ENCODE peak calls at places on chromosomes 11 and 22, in six cellular contexts. One of them, this sample, is unnamed.

GRCh38 chr11:87359401-87359800 is 321.7 kb downstream of the TMEM135 start:
- DNase-seq in GM23338: no peak
- DNase-seq in gastrocnemius medialis: no peak
- DNase-seq in GM13977: no peak
- DNase-seq in lower leg skin: no peak
- DNase-seq in AG04449: no peak
- DNase-seq in this sample: no peak

GRCh38 chr11:5631969-5632635 is 7.3 kb downstream of the TRIM34 start:
- DNase-seq in GM23338: no peak
- DNase-seq in gastrocnemius medialis: no peak
- DNase-seq in GM13977: peak; percentile 66
- DNase-seq in lower leg skin: no peak
- DNase-seq in AG04449: no peak
- DNase-seq in this sample: no peak

GRCh38 chr11:100687630-100688395 is 725 bp downstream of the ARHGAP42 start:
- DNase-seq in GM23338: peak; percentile 93
- DNase-seq in gastrocnemius medialis: peak; percentile 56
- DNase-seq in GM13977: peak; percentile 78
- DNase-seq in lower leg skin: peak; percentile 52
- DNase-seq in AG04449: no peak
- DNase-seq in this sample: peak; percentile 86

GRCh38 chr11:58057481-58057880 is 26.7 kb downstream of the OR6Q1 start:
- DNase-seq in GM23338: no peak
- DNase-seq in gastrocnemius medialis: no peak
- DNase-seq in GM13977: no peak
- DNase-seq in lower leg skin: no peak
- DNase-seq in AG04449: no peak
- DNase-seq in this sample: no peak

GRCh38 chr11:12403995-12404345 is 26.6 kb downstream of the PARVA start:
- DNase-seq in GM23338: no peak
- DNase-seq in gastrocnemius medialis: no peak
- DNase-seq in GM13977: no peak
- DNase-seq in lower leg skin: no peak
- DNase-seq in AG04449: no peak
- DNase-seq in this sample: no peak

GRCh38 chr11:61141601-61142028 is 19.6 kb downstream of the VPS37C start:
- DNase-seq in GM23338: peak; percentile 39
- DNase-seq in gastrocnemius medialis: no peak
- DNase-seq in GM13977: no peak
- DNase-seq in lower leg skin: no peak
- DNase-seq in AG04449: no peak
- DNase-seq in this sample: no peak

GRCh38 chr11:8382436-8383053 is 118.9 kb upstream of the LMO1 start:
- DNase-seq in GM23338: no peak
- DNase-seq in gastrocnemius medialis: no peak
- DNase-seq in GM13977: no peak
- DNase-seq in lower leg skin: no peak
- DNase-seq in AG04449: no peak
- DNase-seq in this sample: no peak

GRCh38 chr11:65887026-65887722 is 1.1 kb downstream of the FIBP start:
- DNase-seq in GM23338: no peak
- DNase-seq in gastrocnemius medialis: no peak
- DNase-seq in GM13977: no peak
- DNase-seq in lower leg skin: no peak
- DNase-seq in AG04449: no peak
- DNase-seq in this sample: no peak

GRCh38 chr22:33891455-33891854 is 28.8 kb downstream of the LARGE1 start:
- DNase-seq in GM23338: no peak
- DNase-seq in gastrocnemius medialis: no peak
- DNase-seq in GM13977: no peak
- DNase-seq in lower leg skin: no peak
- DNase-seq in AG04449: no peak
- DNase-seq in this sample: no peak

GRCh38 chr11:72850832-72851231 is 36.6 kb downstream of the ATG16L2 start:
- DNase-seq in GM23338: no peak
- DNase-seq in gastrocnemius medialis: no peak
- DNase-seq in GM13977: no peak
- DNase-seq in lower leg skin: no peak
- DNase-seq in AG04449: no peak
- DNase-seq in this sample: no peak

GRCh38 chr11:72851726-72852125 is 37.5 kb downstream of the ATG16L2 start:
- DNase-seq in GM23338: no peak
- DNase-seq in gastrocnemius medialis: no peak
- DNase-seq in GM13977: no peak
- DNase-seq in lower leg skin: no peak
- DNase-seq in AG04449: no peak
- DNase-seq in this sample: no peak

GRCh38 chr11:72844356-72844755 is 30.1 kb downstream of the ATG16L2 start:
- DNase-seq in GM23338: no peak
- DNase-seq in gastrocnemius medialis: no peak
- DNase-seq in GM13977: no peak
- DNase-seq in lower leg skin: no peak
- DNase-seq in AG04449: no peak
- DNase-seq in this sample: no peak

GRCh38 chr11:72848846-72849466 is 34.7 kb downstream of the ATG16L2 start:
- DNase-seq in GM23338: peak; percentile 77
- DNase-seq in gastrocnemius medialis: no peak
- DNase-seq in GM13977: no peak
- DNase-seq in lower leg skin: no peak
- DNase-seq in AG04449: no peak
- DNase-seq in this sample: no peak
- TF ChIP-seq CTCF in GM23338: peak; percentile 78
- TF ChIP-seq CTCF in gastrocnemius medialis: peak; percentile 46
- TF ChIP-seq CTCF in GM13977: peak; percentile 31
- TF ChIP-seq CTCF in lower leg skin: no peak
- TF ChIP-seq CTCF in AG04449: peak; percentile 70
- TF ChIP-seq CTCF in this sample: peak; percentile 64

GRCh38 chr11:73758451-73758850 is 2.4 kb downstream of the RAB6A start:
- DNase-seq in GM23338: no peak
- DNase-seq in gastrocnemius medialis: no peak
- DNase-seq in GM13977: no peak
- DNase-seq in lower leg skin: no peak
- DNase-seq in AG04449: no peak
- DNase-seq in this sample: no peak

GRCh38 chr11:73760680-73761402 is at the start of gene RAB6A:
- DNase-seq in GM23338: peak; percentile 100
- DNase-seq in gastrocnemius medialis: peak; percentile 100
- DNase-seq in GM13977: peak; percentile 98
- DNase-seq in lower leg skin: peak; percentile 100
- DNase-seq in AG04449: peak; percentile 97
- DNase-seq in this sample: peak; percentile 100

GRCh38 chr11:73761403-73761945 is 600 bp upstream of the RAB6A start:
- DNase-seq in GM23338: no peak
- DNase-seq in gastrocnemius medialis: no peak
- DNase-seq in GM13977: no peak
- DNase-seq in lower leg skin: no peak
- DNase-seq in AG04449: no peak
- DNase-seq in this sample: no peak

GRCh38 chr11:73760066-73760679 is 701 bp downstream of the RAB6A start:
- DNase-seq in GM23338: peak; percentile 61
- DNase-seq in gastrocnemius medialis: peak; percentile 8
- DNase-seq in GM13977: peak; percentile 34
- DNase-seq in lower leg skin: peak; percentile 44
- DNase-seq in AG04449: no peak
- DNase-seq in this sample: no peak

DNA sequence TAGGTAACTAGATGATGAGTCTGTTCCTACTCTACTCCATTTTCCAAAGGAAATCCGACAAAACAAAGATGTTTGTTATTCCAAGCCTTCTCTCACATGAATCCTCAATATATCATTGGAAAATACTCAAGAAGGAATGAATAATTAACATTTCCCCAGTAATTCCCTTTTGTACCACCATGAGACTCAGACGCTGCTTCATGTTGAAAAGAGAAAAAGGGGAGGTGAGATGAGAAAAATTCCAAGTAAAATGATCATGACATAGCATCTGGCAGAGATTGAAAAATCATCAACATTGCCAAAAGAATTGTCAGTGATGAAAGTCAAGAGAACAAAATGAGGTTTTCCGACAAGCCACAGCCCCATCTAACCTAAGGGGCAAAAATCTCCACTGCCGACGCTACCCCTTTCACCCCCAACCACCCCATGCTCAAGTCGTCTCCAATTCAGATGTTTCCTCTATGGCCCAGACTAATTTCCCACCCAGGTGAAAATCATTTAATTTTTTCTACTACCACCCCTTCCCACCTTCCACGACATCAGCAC is 1.3 kb downstream of the RAB6A start:
- DNase-seq in GM23338: peak; percentile 14
- DNase-seq in gastrocnemius medialis: no peak
- DNase-seq in GM13977: no peak
- DNase-seq in lower leg skin: no peak
- DNase-seq in AG04449: no peak
- DNase-seq in this sample: no peak
- TF ChIP-seq CTCF in GM23338: peak; percentile 9
- TF ChIP-seq CTCF in gastrocnemius medialis: no peak
- TF ChIP-seq CTCF in GM13977: no peak
- TF ChIP-seq CTCF in lower leg skin: no peak
- TF ChIP-seq CTCF in AG04449: peak; percentile 20
- TF ChIP-seq CTCF in this sample: peak; percentile 18

GRCh38 chr11:20596629-20597129 is 2.7 kb upstream of the SLC6A5 start:
- DNase-seq in GM23338: peak; percentile 88
- DNase-seq in gastrocnemius medialis: no peak
- DNase-seq in GM13977: peak; percentile 28
- DNase-seq in lower leg skin: no peak
- DNase-seq in AG04449: no peak
- DNase-seq in this sample: no peak

GRCh38 chr11:20594274-20595061 is 4.9 kb upstream of the SLC6A5 start:
- DNase-seq in GM23338: no peak
- DNase-seq in gastrocnemius medialis: no peak
- DNase-seq in GM13977: no peak
- DNase-seq in lower leg skin: no peak
- DNase-seq in AG04449: no peak
- DNase-seq in this sample: no peak

GRCh38 chr11:20595101-20595500 is 4.3 kb upstream of the SLC6A5 start:
- DNase-seq in GM23338: no peak
- DNase-seq in gastrocnemius medialis: no peak
- DNase-seq in GM13977: no peak
- DNase-seq in lower leg skin: no peak
- DNase-seq in AG04449: no peak
- DNase-seq in this sample: no peak

GRCh38 chr11:20589796-20590195 is 9.6 kb upstream of the SLC6A5 start:
- DNase-seq in GM23338: no peak
- DNase-seq in gastrocnemius medialis: no peak
- DNase-seq in GM13977: no peak
- DNase-seq in lower leg skin: no peak
- DNase-seq in AG04449: no peak
- DNase-seq in this sample: no peak

DNA sequence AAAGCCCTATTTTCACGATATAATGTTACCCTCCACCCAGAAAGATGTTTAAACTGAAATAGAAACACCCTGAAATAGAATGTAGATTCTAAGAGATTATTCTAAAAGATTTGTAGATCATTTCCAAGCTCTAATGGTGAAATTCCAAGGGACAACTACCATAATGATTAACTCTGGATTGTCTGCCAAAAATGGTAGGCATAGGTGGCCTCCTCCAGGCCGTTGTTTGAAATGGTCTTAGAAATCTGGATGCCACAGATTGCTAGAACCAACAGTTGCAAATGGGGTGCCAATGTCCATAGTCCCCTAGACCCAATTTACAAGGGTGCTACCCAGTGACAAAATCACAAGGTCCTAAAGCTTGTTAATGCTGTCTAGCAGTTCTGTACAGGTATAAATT is 6.7 kb upstream of the SLC6A5 start:
- DNase-seq in GM23338: no peak
- DNase-seq in gastrocnemius medialis: no peak
- DNase-seq in GM13977: no peak
- DNase-seq in lower leg skin: no peak
- DNase-seq in AG04449: no peak
- DNase-seq in this sample: no peak
- TF ChIP-seq CTCF in GM23338: peak; percentile 21
- TF ChIP-seq CTCF in gastrocnemius medialis: no peak
- TF ChIP-seq CTCF in GM13977: no peak
- TF ChIP-seq CTCF in lower leg skin: no peak
- TF ChIP-seq CTCF in AG04449: no peak
- TF ChIP-seq CTCF in this sample: no peak

GRCh38 chr11:15991174-15991655 is 365.1 kb downstream of the SOX6 start:
- DNase-seq in GM23338: no peak
- DNase-seq in gastrocnemius medialis: no peak
- DNase-seq in GM13977: no peak
- DNase-seq in lower leg skin: no peak
- DNase-seq in AG04449: no peak
- DNase-seq in this sample: no peak

GRCh38 chr11:15989685-15990084 is 366.7 kb downstream of the SOX6 start:
- DNase-seq in GM23338: no peak
- DNase-seq in gastrocnemius medialis: no peak
- DNase-seq in GM13977: no peak
- DNase-seq in lower leg skin: no peak
- DNase-seq in AG04449: no peak
- DNase-seq in this sample: no peak

GRCh38 chr11:15987044-15987443 is 369.3 kb downstream of the SOX6 start:
- DNase-seq in GM23338: no peak
- DNase-seq in gastrocnemius medialis: no peak
- DNase-seq in GM13977: no peak
- DNase-seq in lower leg skin: no peak
- DNase-seq in AG04449: no peak
- DNase-seq in this sample: no peak

GRCh38 chr11:15985863-15986139 is 370.5 kb downstream of the SOX6 start:
- DNase-seq in GM23338: no peak
- DNase-seq in gastrocnemius medialis: no peak
- DNase-seq in GM13977: no peak
- DNase-seq in lower leg skin: no peak
- DNase-seq in AG04449: no peak
- DNase-seq in this sample: no peak

GRCh38 chr11:15988693-15989231 is 367.6 kb downstream of the SOX6 start:
- DNase-seq in GM23338: peak; percentile 85
- DNase-seq in gastrocnemius medialis: no peak
- DNase-seq in GM13977: no peak
- DNase-seq in lower leg skin: no peak
- DNase-seq in AG04449: no peak
- DNase-seq in this sample: no peak
- TF ChIP-seq CTCF in GM23338: peak; percentile 95
- TF ChIP-seq CTCF in gastrocnemius medialis: peak; percentile 45
- TF ChIP-seq CTCF in GM13977: peak; percentile 17
- TF ChIP-seq CTCF in lower leg skin: no peak
- TF ChIP-seq CTCF in AG04449: no peak
- TF ChIP-seq CTCF in this sample: peak; percentile 26

DNA sequence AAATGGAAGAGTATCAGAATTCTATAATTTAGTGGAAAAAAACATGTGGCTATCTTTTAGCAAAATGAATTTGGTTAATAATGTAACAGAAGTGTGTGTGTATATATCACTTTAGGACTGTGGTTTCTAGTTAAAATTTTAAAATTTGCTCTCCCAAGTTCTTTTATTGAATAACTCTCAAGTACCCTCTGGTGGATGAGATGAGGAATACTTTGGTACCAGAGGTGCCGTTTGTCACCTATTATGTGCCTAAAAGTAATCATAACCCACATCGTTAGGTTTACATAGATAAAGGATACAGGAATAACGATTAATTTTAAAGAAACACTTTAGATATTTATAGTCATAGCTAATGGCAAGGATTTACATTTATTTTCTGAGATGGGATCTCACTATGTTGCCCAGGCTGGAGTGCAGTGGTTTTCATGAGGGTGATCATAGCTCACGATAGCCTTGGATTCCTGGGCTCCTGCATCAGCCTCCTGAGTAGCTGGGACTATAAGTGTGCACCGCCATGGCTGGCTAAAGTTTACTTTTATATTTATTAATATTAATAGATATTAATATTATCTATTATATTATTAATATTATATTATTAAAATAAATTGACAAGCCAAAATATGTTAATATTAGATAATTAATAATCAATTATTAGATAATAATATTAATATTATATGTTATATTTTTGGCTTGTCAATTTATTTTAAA is 66.7 kb upstream of the CAPRIN1 start:
- DNase-seq in GM23338: no peak
- DNase-seq in gastrocnemius medialis: no peak
- DNase-seq in GM13977: no peak
- DNase-seq in lower leg skin: no peak
- DNase-seq in AG04449: no peak
- DNase-seq in this sample: no peak
- TF ChIP-seq CTCF in GM23338: peak; percentile 35
- TF ChIP-seq CTCF in gastrocnemius medialis: no peak
- TF ChIP-seq CTCF in GM13977: no peak
- TF ChIP-seq CTCF in lower leg skin: no peak
- TF ChIP-seq CTCF in AG04449: no peak
- TF ChIP-seq CTCF in this sample: peak; percentile 29

This sample was measured in osteocyte.